ENCODE peak calls at places on chromosomes 7 and 10, in six cellular contexts. O is pancreas, E is thoracic aorta, L is hepatocyte, T is aorta, A is lung. C is an unnamed sample.

GRCh38 chr10:52782554-52782953 is 10.0 kb upstream of the MBL2 start:
- DNase-seq in O (no peak), E (no peak), T (no peak), A (no peak), L (no peak), C (no peak)

GRCh38 chr7:150978136-150978789 is at the start of gene KCNH2:
- DNase-seq in T (no peak), E (no peak), A (no peak), L (peak), O (peak), C (peak)

GRCh38 chr10:119301397-119301796 is 94.0 kb downstream of the GRK5 start:
- DNase-seq in E (no peak), A (no peak), L (no peak), T (no peak), O (no peak), C (no peak)

GRCh38 chr7:118352854-118353453 is 128.4 kb downstream of the ANKRD7 start:
- DNase-seq in T (no peak), A (no peak), O (no peak), L (peak), E (no peak), C (no peak)

GRCh38 chr10:34219860-34220518 is 595.1 kb downstream of the PARD3 start:
- DNase-seq in E (no peak), T (no peak), A (no peak), L (no peak), O (no peak), C (no peak)

GRCh38 chr7:158684329-158684728 is 20.3 kb downstream of the NCAPG2 start:
- DNase-seq in L (no peak), E (no peak), T (no peak), O (no peak), A (no peak), C (no peak)

GRCh38 chr10:70169661-70170364 is 501 bp downstream of the SAR1A start:
- DNase-seq in O (no peak), A (no peak), E (no peak), L (peak), T (no peak), C (peak)

GRCh38 chr7:127793582-127793981 is 141.6 kb downstream of the SND1 start:
- DNase-seq in T (no peak), O (no peak), E (no peak), L (no peak), A (no peak), C (no peak)

GRCh38 chr7:5695709-5696345 is 85.6 kb downstream of the RNF216 start:
- DNase-seq in L (peak), T (no peak), A (no peak), O (no peak), E (no peak), C (no peak)

GRCh38 chr7:85583225-85583672 is 396.4 kb upstream of the SEMA3D start:
- DNase-seq in L (no peak), A (no peak), E (no peak), T (no peak), O (no peak), C (no peak)

GRCh38 chr10:112907893-112908292 is 42.2 kb upstream of the TCF7L2 start:
- DNase-seq in T (no peak), O (no peak), L (no peak), E (no peak), A (no peak), C (no peak)

GRCh38 chr10:18822156-18822555 is 162.9 kb downstream of the ARL5B start:
- DNase-seq in T (no peak), E (no peak), O (no peak), L (peak), A (no peak), C (no peak)

GRCh38 chr7:80521809-80522208 is 9.9 kb upstream of the GNAT3 start:
- DNase-seq in O (no peak), L (no peak), T (no peak), A (no peak), E (no peak), C (no peak)

GRCh38 chr7:152344253-152344652 is 91.5 kb downstream of the KMT2C start:
- DNase-seq in O (no peak), A (no peak), L (no peak), T (no peak), E (no peak), C (no peak)

GRCh38 chr10:32161586-32161985 is 105.4 kb upstream of the KIF5B start:
- DNase-seq in T (no peak), E (no peak), L (no peak), A (no peak), O (no peak), C (no peak)

GRCh38 chr10:129703287-129704137 is 236.5 kb downstream of the MGMT start:
- DNase-seq in O (no peak), L (no peak), A (no peak), T (no peak), E (no peak), C (no peak)

GRCh38 chr7:158133057-158133456 is 454.6 kb downstream of the PTPRN2 start:
- DNase-seq in E (no peak), O (peak), L (no peak), T (peak), A (no peak), C (no peak)

GRCh38 chr10:18221882-18222281 is 81.7 kb downstream of the CACNB2 start:
- DNase-seq in L (no peak), T (no peak), O (no peak), A (no peak), E (no peak), C (no peak)

GRCh38 chr7:37901236-37901827 is 15.3 kb downstream of the SFRP4 start:
- DNase-seq in E (no peak), A (no peak), L (peak), T (no peak), O (no peak), C (no peak)

GRCh38 chr10:88392222-88392621 is 190.9 kb downstream of the RNLS start:
- DNase-seq in T (no peak), E (no peak), A (no peak), O (no peak), L (no peak), C (no peak)

GRCh38 chr10:50421026-50421719 is 169.9 kb upstream of the ASAH2 start:
- DNase-seq in T (no peak), E (no peak), L (peak), O (no peak), A (peak), C (no peak)

GRCh38 chr7:36309716-36310115 is 79.9 kb upstream of the ANLN start:
- DNase-seq in T (no peak), A (no peak), E (no peak), O (no peak), L (no peak), C (no peak)

GRCh38 chr7:82343-83155 is 109.8 kb upstream of the FAM20C start:
- DNase-seq in L (peak), E (no peak), T (no peak), O (peak), A (no peak), C (peak)

GRCh38 chr10:86969421-86970041 is 1.2 kb downstream of the ADIRF start:
- DNase-seq in E (no peak), L (peak), T (peak), O (no peak), A (no peak), C (peak)

GRCh38 chr10:36181421-36181820 is 539.3 kb upstream of the FZD8 start:
- DNase-seq in O (no peak), T (no peak), L (no peak), A (no peak), E (no peak), C (no peak)

GRCh38 chr7:3037259-3037658 is 6.4 kb downstream of the CARD11 start:
- DNase-seq in E (no peak), A (no peak), T (no peak), L (no peak), O (no peak), C (no peak)

GRCh38 chr10:104300736-104301292 is 31.8 kb downstream of the GSTO2 start:
- DNase-seq in T (peak), E (peak), L (peak), O (peak), A (no peak), C (peak)
- H3K27ac ChIP-seq in T (peak), E (peak), L (peak), O (no peak), A (peak), C (peak)

DNA sequence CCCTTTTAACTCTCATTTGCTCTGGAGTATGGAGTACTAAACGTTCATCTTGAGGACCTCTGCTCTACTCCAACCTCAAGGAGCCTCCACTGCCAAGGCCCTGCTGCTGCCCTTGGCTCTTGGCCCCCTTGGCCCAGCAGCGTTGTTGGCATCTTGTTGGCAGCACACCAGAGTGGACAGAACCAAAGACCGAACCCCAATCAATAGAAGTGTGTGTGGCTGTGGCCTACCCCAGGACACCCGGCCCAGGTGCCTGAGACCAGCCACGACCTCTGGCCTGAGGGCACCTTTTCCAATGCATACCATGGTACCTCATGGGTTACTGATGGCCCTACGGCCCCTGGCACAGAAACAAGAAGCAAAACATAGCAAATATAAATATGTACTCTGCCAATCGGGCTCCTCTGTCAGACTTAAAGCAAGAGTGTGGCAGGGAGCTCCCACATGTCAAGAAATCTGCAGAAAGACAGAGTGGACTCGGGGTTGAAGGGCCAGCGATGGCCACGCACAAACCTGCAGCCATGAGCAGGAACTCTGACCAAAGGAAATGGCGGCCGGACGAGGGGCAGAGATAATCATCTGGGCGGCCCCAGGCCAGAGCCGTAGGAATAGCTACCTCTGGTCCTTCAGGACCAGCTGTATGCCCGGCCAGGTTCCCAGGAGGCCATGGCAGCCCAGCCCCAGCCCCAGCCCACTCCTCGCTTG is 2.9 kb downstream of the NPC1L1 start:
- DNase-seq in O (peak), T (no peak), A (no peak), L (no peak), E (no peak), C (no peak)
- H3K4me3 ChIP-seq in O (no peak), T (no peak), A (no peak), L (no peak), E (no peak), C (no peak)

GRCh38 chr10:3399756-3400155 is 227.2 kb upstream of the PITRM1 start:
- DNase-seq in L (no peak), O (no peak), A (no peak), T (no peak), E (no peak), C (no peak)
- H3K27ac ChIP-seq in L (no peak), O (no peak), A (peak), T (no peak), E (peak), C (no peak)

GRCh38 chr10:75592014-75592842 is 160.8 kb downstream of the LRMDA start:
- DNase-seq in E (no peak), O (no peak), L (no peak), T (no peak), A (no peak), C (no peak)
- H3K4me3 ChIP-seq in E (peak), O (no peak), L (no peak), T (peak), A (no peak), C (no peak)

GRCh38 chr7:103348452-103348851 is 1.0 kb downstream of the PSMC2 start:
- DNase-seq in T (no peak), L (no peak), E (no peak), O (no peak), A (no peak), C (no peak)

GRCh38 chr7:103347507-103348267 is at the start of gene PSMC2:
- DNase-seq in O (no peak), E (peak), T (peak), A (peak), L (peak), C (peak)

GRCh38 chr7:103344453-103345149 is at the start of gene DNAJC2:
- DNase-seq in O (peak), T (peak), E (peak), A (peak), L (peak), C (peak)

GRCh38 chr7:103343758-103344452 is 662 bp downstream of the DNAJC2 start:
- DNase-seq in A (no peak), L (peak), O (no peak), T (no peak), E (no peak), C (no peak)

GRCh38 chr7:103348959-103349358 is 1.5 kb downstream of the PSMC2 start:
- DNase-seq in O (no peak), A (no peak), L (no peak), E (no peak), T (no peak), C (no peak)
- H3K27ac ChIP-seq in O (no peak), A (no peak), L (no peak), E (no peak), T (no peak), C (no peak)

GRCh38 chr7:47153571-47153970 is 428.3 kb downstream of the TNS3 start:
- DNase-seq in O (peak), E (no peak), T (no peak), A (peak), L (peak), C (no peak)
- H3K4me3 ChIP-seq in O (no peak), E (no peak), T (no peak), A (no peak), L (no peak), C (no peak)

GRCh38 chr10:72727128-72727527 is 35.2 kb downstream of the MCU start:
- DNase-seq in L (no peak), A (no peak), T (no peak), E (no peak), O (no peak), C (no peak)
- H3K27ac ChIP-seq in L (no peak), A (no peak), T (no peak), E (no peak), O (no peak), C (no peak)

GRCh38 chr10:132458595-132459251 is 61.7 kb downstream of the PWWP2B start:
- DNase-seq in E (no peak), L (peak), T (peak), O (peak), A (no peak), C (peak)
- H3K4me3 ChIP-seq in E (no peak), L (no peak), T (no peak), O (no peak), A (no peak), C (no peak)

DNA sequence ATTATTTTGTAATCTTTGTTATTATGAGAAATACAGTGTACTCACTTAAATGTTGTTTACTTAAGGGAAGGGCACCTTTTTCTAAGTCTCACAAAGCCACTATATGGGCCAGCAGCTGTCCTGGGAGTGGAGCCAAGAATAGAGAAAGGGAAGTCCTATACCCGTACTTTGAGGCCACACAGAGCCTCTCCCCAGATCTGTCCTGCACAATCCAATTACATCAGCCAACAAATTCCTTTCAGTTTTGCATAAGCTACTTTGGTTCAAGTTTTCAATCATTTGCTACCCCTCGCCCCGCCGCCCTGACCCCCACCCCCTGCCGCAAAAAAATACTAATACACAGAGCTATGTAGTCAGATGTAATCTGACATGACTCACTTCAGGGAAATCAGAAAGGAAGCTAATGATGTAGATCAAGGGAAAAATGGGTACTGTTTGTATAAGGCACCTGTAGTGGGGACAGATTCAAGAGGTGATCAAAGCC is 297.4 kb upstream of the NEBL start:
- DNase-seq in O (no peak), L (peak), A (no peak), T (no peak), E (no peak), C (no peak)
- H3K27ac ChIP-seq in O (no peak), L (peak), A (no peak), T (no peak), E (no peak), C (no peak)

C was measured in dorsolateral prefrontal cortex.